ENCODE peak calls at places on chromosomes 2 and 18, in four cellular contexts. P, H, D and I are unnamed samples.

GRCh38 chr2:19185061-19185460 is 173.4 kb downstream of the OSR1 start:
- DNase-seq in P (no peak), H (no peak), D (no peak), I (no peak)

GRCh38 chr2:134360750-134361487 is 107.0 kb downstream of the MGAT5 start:
- DNase-seq in H (no peak), D (no peak), P (no peak), I (no peak)

GRCh38 chr2:102618452-102619413 is 620 bp upstream of the SLC9A2 start:
- DNase-seq in P (no peak), H (no peak), D (no peak), I (no peak)

GRCh38 chr2:233033672-233034071 is 1.2 kb downstream of the NEU2 start:
- DNase-seq in P (no peak), D (no peak), H (no peak), I (no peak)

GRCh38 chr2:27494284-27494943 is 586 bp downstream of the FNDC4 start:
- DNase-seq in D (peak; percentile 91), H (no peak), P (no peak), I (no peak)

GRCh38 chr2:9952286-9952737 is 819 bp downstream of the GRHL1 start:
- DNase-seq in P (no peak), D (no peak), H (no peak), I (no peak)

GRCh38 chr2:180715044-180715443 is 265.4 kb upstream of the UBE2E3 start:
- DNase-seq in P (no peak), D (no peak), H (no peak), I (no peak)

GRCh38 chr18:11955299-11956029 is 25.8 kb upstream of the IMPA2 start:
- DNase-seq in D (peak; percentile 65), H (no peak), P (no peak), I (no peak)

GRCh38 chr2:67532325-67532724 is 135.2 kb downstream of the ETAA1 start:
- DNase-seq in P (no peak), H (no peak), D (no peak), I (no peak)

GRCh38 chr2:230864605-230865323 is at the start of gene ITM2C:
- DNase-seq in H (no peak), P (peak; percentile 61), D (peak; percentile 54), I (peak; percentile 63)

GRCh38 chr2:172859821-172860707 is 124.4 kb downstream of the RAPGEF4 start:
- DNase-seq in D (no peak), H (no peak), P (no peak), I (no peak)

GRCh38 chr2:135913726-135914365 is 37.6 kb upstream of the MCM6 start:
- DNase-seq in H (peak; percentile 28), P (no peak), D (peak; percentile 25), I (peak; percentile 50)

GRCh38 chr18:50569930-50570329 is 10.0 kb downstream of the MAPK4 start:
- DNase-seq in D (no peak), P (no peak), H (no peak), I (no peak)

GRCh38 chr2:226115102-226115831 is 684.4 kb downstream of the IRS1 start:
- DNase-seq in D (peak; percentile 87), H (no peak), P (no peak), I (no peak)

GRCh38 chr18:22983175-22983574 is 50.0 kb downstream of the RBBP8 start:
- DNase-seq in H (no peak), D (peak; percentile 51), P (no peak), I (no peak)

GRCh38 chr18:37484893-37485834 is 80.4 kb downstream of the CELF4 start:
- DNase-seq in H (no peak), P (no peak), D (no peak), I (no peak)

GRCh38 chr2:71719520-71720282 is 266.3 kb downstream of the DYSF start:
- DNase-seq in P (no peak), D (no peak), H (no peak), I (no peak)

GRCh38 chr2:99488587-99488998 is 1.2 kb downstream of the REV1 start:
- DNase-seq in D (peak; percentile 3), P (no peak), H (no peak), I (no peak)

GRCh38 chr18:49764032-49764431 is 49.3 kb downstream of the ACAA2 start:
- DNase-seq in D (no peak), P (no peak), H (no peak), I (no peak)

GRCh38 chr2:241094924-241095420 is 7.1 kb downstream of the MTERF4 start:
- DNase-seq in H (no peak), P (no peak), D (no peak), I (no peak)

GRCh38 chr2:162072976-162073775 is 839 bp downstream of the DPP4 start:
- DNase-seq in H (no peak), D (no peak), P (peak; percentile 7), I (no peak)

GRCh38 chr18:44637210-44638051 is 43.3 kb upstream of the SETBP1 start:
- DNase-seq in P (no peak), D (no peak), H (no peak), I (no peak)

GRCh38 chr2:201260302-201260800 is at the start of gene CASP8:
- DNase-seq in P (peak; percentile 66), D (peak; percentile 60), H (peak; percentile 45), I (peak; percentile 72)

GRCh38 chr2:66874411-66874810 is 439.5 kb downstream of the MEIS1 start:
- DNase-seq in P (no peak), D (peak; percentile 64), H (no peak), I (no peak)